ENCODE peak calls at places on chromosomes 5 and 9, in seven cellular contexts. A is NCI-H2081, W is anterior cingulate cortex, F is A549, O is NCI-H1436, Y is sigmoid colon, R is HFF-Myc. Z is an unnamed sample.

GRCh38 chr9:130150779-130151381 is 21.3 kb upstream of the NCS1 start:
- DNase-seq in A (no peak), W (no peak), F (peak), O (no peak), Y (no peak), R (no peak), Z (no peak)

GRCh38 chr9:15211994-15212501 is 95.0 kb downstream of the TTC39B start:
- DNase-seq in A (no peak), W (no peak), F (no peak), O (no peak), Y (no peak), R (no peak), Z (no peak)

GRCh38 chr5:132090107-132090506 is 16.5 kb downstream of the CSF2 start:
- DNase-seq in A (no peak), W (no peak), F (peak), O (no peak), Y (no peak), R (peak), Z (no peak)

GRCh38 chr5:54885636-54886035 is 99.8 kb downstream of the ESM1 start:
- DNase-seq in A (no peak), W (no peak), F (no peak), O (no peak), Y (no peak), R (no peak), Z (no peak)

GRCh38 chr5:134224905-134225779 is 731 bp downstream of the PPP2CA start:
- DNase-seq in A (peak), W (no peak), F (peak), O (peak), Y (peak), R (no peak), Z (peak)

GRCh38 chr5:113807384-113808053 is 294.0 kb downstream of the YTHDC2 start:
- DNase-seq in A (no peak), W (peak), F (no peak), O (no peak), Y (peak), R (peak), Z (peak)

GRCh38 chr5:81163641-81164040 is 69.5 kb upstream of the CKMT2 start:
- DNase-seq in A (no peak), W (no peak), F (no peak), O (no peak), Y (no peak), R (no peak), Z (no peak)

GRCh38 chr9:114856942-114857315 is 51.1 kb upstream of the TNFSF15 start:
- DNase-seq in A (no peak), W (no peak), F (no peak), O (no peak), Y (no peak), R (no peak), Z (no peak)

GRCh38 chr9:124010303-124010664 is 1.3 kb upstream of the LHX2 start:
- DNase-seq in A (no peak), W (no peak), F (no peak), O (peak), Y (no peak), R (no peak), Z (no peak)

GRCh38 chr5:137989419-137989818 is 43.5 kb downstream of the FAM13B start:
- DNase-seq in A (no peak), W (no peak), F (no peak), O (no peak), Y (no peak), R (no peak), Z (no peak)

GRCh38 chr9:8070779-8071444 is 271.3 kb upstream of the DMAC1 start:
- DNase-seq in A (no peak), W (no peak), F (no peak), O (no peak), Y (no peak), R (no peak), Z (peak)

GRCh38 chr9:76417394-76417793 is 23.2 kb upstream of the RFK start:
- DNase-seq in A (no peak), W (no peak), F (no peak), O (no peak), Y (no peak), R (no peak), Z (no peak)

GRCh38 chr5:108884736-108885135 is 137.0 kb downstream of the FER start:
- DNase-seq in A (no peak), W (no peak), F (peak), O (no peak), Y (no peak), R (peak), Z (no peak)

GRCh38 chr5:176770431-176770830 is 39.9 kb upstream of the UNC5A start:
- DNase-seq in A (no peak), W (no peak), F (no peak), O (no peak), Y (peak), R (no peak), Z (no peak)

GRCh38 chr5:164809831-164810230 is 1304.4 kb downstream of the MAT2B start:
- DNase-seq in A (no peak), W (no peak), F (no peak), O (no peak), Y (no peak), R (no peak), Z (no peak)

GRCh38 chr5:55800924-55801323 is 50.2 kb upstream of the IL31RA start:
- DNase-seq in A (no peak), W (no peak), F (no peak), O (no peak), Y (no peak), R (no peak), Z (no peak)